ENCODE peak calls at places on chromosomes 6 and 20, in six cellular contexts. M is body of pancreas, Y is mammary epithelial cell, F is progenitor cell of endocrine pancreas, G is kidney, L is Calu3. N is an unnamed sample.

GRCh38 chr20:42974347-42974746 is 215.4 kb downstream of the PTPRT start:
- DNase-seq in M (no peak), Y (no peak), G (no peak), F (no peak), L (no peak), N (no peak)

GRCh38 chr6:127022297-127022696 is 96.2 kb upstream of the RSPO3 start:
- DNase-seq in G (no peak), F (no peak), L (no peak), Y (no peak), M (peak; percentile 53), N (no peak)

GRCh38 chr20:63848003-63848911 is 13.0 kb upstream of the ABHD16B start:
- DNase-seq in M (no peak), L (no peak), Y (no peak), G (no peak), F (no peak), N (no peak)

GRCh38 chr6:149046822-149047246 is 270.7 kb upstream of the TAB2 start:
- DNase-seq in Y (no peak), M (no peak), G (no peak), L (no peak), F (no peak), N (no peak)

GRCh38 chr20:47508228-47508752 is 6.6 kb downstream of the NCOA3 start:
- DNase-seq in G (no peak), Y (no peak), L (no peak), M (no peak), F (no peak), N (no peak)

GRCh38 chr6:15593798-15594197 is 69.0 kb downstream of the DTNBP1 start:
- DNase-seq in M (peak; percentile 34), G (no peak), F (no peak), Y (no peak), L (no peak), N (no peak)

GRCh38 chr20:52975024-52975732 is 3.0 kb downstream of the TSHZ2 start:
- DNase-seq in Y (peak; percentile 36), F (no peak), L (no peak), G (no peak), M (peak; percentile 27), N (no peak)

GRCh38 chr20:14711681-14712080 is 374.3 kb upstream of the FLRT3 start:
- DNase-seq in M (no peak), G (no peak), Y (no peak), F (no peak), L (no peak), N (no peak)

GRCh38 chr6:82616386-82617028 is 252.9 kb downstream of the TPBG start:
- DNase-seq in M (no peak), F (no peak), Y (no peak), L (no peak), G (no peak), N (no peak)

GRCh38 chr6:137705166-137706064 is 161.6 kb upstream of the TNFAIP3 start:
- DNase-seq in F (peak; percentile 32), L (peak; percentile 59), Y (peak; percentile 51), M (peak; percentile 70), G (peak; percentile 61), N (no peak)

DNA sequence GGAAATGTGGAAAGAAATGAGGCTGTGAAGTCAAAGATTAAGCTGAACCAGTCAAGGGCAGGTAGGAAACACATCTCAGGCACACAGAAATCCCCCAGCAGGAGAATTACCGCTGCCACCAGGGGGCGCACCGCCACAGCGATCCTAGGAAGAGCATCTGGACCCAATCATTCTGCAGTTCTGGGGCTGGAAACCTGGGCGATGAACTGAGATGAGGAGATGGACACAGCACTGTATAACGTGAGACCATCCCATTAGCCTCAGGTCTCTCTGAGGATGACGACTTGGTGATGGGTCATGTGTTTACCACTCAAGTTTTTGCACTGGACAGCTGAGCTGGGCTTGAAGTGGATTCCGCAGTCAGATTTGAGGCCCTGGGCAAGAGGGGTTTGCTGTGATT is 6.4 kb upstream of the SLC24A3 start:
- DNase-seq in F (peak; percentile 67), G (peak; percentile 84), L (peak; percentile 62), Y (peak; percentile 32), M (peak; percentile 76), N (no peak)
- TF ChIP-seq CTCF in F (peak; percentile 94), G (peak; percentile 79), L (peak; percentile 28), Y (peak; percentile 89), M (peak; percentile 84), N (peak; percentile 73)

DNA sequence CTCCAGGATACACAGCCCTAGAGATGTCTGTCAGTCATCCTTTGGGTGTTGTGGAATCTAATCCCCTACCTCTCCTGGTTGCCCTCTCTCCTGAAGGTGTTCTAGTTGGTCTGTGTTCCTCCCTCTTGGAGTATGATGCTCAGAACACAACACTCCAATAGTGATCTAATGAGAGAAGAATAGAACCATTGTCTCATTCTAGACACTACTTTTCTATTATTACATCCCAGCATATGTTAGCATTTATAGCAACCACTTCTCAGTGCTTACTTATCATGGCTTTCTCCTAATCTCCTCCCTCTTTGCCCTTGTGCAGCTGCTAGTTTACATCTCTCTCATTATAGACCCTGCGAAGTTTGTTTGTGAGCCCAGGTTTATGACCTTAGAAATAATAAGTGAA is 109.0 kb downstream of the UNC5CL start:
- DNase-seq in M (no peak), Y (no peak), L (no peak), F (no peak), G (no peak), N (no peak)
- TF ChIP-seq CTCF in M (no peak), Y (no peak), L (no peak), F (no peak), G (no peak), N (no peak)

GRCh38 chr20:9617940-9618339 is 103.5 kb downstream of the LAMP5 start:
- DNase-seq in Y (peak; percentile 25), F (no peak), M (peak; percentile 73), G (no peak), L (peak; percentile 41), N (no peak)
- TF ChIP-seq CTCF in Y (peak; percentile 74), F (peak; percentile 75), M (peak; percentile 42), G (peak; percentile 22), L (peak; percentile 36), N (peak; percentile 85)

GRCh38 chr6:26493258-26493657 is 6.8 kb upstream of the BTN1A1 start:
- DNase-seq in Y (no peak), M (no peak), G (no peak), F (no peak), L (no peak), N (no peak)
- TF ChIP-seq CTCF in Y (no peak), M (no peak), G (no peak), F (peak; percentile 22), L (no peak), N (peak; percentile 12)

DNA sequence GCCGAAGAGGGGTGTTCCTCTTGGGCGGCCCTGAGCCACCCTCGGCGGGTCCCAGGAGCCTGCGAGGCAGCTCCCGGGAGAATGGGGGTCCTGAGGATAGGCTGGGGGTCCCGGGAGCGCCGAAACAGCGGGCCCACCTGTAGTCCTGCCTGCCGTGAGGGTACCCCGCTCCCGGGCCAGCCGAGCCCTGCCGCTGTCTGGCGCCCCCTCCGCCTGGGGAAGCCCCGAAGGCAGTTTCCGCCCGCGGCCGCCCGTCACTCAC is 280 bp downstream of the SPATA2 start:
- DNase-seq in F (no peak), M (no peak), Y (no peak), L (no peak), G (no peak), N (no peak)
- TF ChIP-seq CTCF in F (no peak), M (no peak), Y (no peak), L (no peak), G (no peak), N (no peak)

DNA sequence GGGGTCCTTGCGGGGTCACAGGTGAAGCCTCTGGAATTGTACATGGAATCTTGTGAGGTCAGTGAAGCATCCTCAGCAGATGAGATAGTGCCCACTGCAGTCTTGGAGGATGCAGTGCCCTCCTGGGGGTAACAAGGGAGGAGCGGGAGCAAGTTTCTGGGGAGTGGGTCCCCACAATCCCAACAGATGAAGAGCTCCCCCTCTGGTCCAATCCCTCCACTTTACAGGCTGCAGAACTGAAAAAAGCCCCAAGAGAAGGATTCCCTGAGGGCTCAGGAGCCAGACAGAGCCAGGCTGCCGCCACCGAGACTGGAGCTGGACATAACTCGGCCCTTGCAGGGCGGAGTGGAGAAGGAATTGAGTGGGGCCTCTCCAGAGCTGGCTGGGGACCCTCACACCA is 52.4 kb downstream of the TTI1 start:
- DNase-seq in L (no peak), G (no peak), F (no peak), M (no peak), Y (no peak), N (no peak)
- TF ChIP-seq CTCF in L (no peak), G (no peak), F (no peak), M (no peak), Y (no peak), N (no peak)